ENCODE peak calls at places on chromosomes 3 and 15, in four cellular contexts. One of them, this sample, is unnamed.

GRCh38 chr3:168618827-168619226 is 523.1 kb upstream of the GOLIM4 start:
- DNase-seq in prostate gland: no peak
- DNase-seq in ovary: no peak
- DNase-seq in sigmoid colon: no peak
- DNase-seq in this sample: no peak

GRCh38 chr15:101308604-101309435 is 13.8 kb upstream of the SNRPA1 start:
- DNase-seq in ovary: no peak
- DNase-seq in sigmoid colon: peak; percentile 46
- DNase-seq in prostate gland: no peak
- DNase-seq in this sample: no peak

GRCh38 chr15:101458158-101458895 is 31.2 kb downstream of the PCSK6 start:
- DNase-seq in ovary: no peak
- DNase-seq in sigmoid colon: peak; percentile 37
- DNase-seq in prostate gland: no peak
- DNase-seq in this sample: no peak

GRCh38 chr3:183295211-183295610 is 42.2 kb downstream of the B3GNT5 start:
- DNase-seq in prostate gland: peak; percentile 88
- DNase-seq in sigmoid colon: peak; percentile 70
- DNase-seq in ovary: no peak
- DNase-seq in this sample: no peak

GRCh38 chr3:73846951-73847350 is 222.2 kb upstream of the PDZRN3 start:
- DNase-seq in sigmoid colon: no peak
- DNase-seq in ovary: no peak
- DNase-seq in prostate gland: no peak
- DNase-seq in this sample: no peak

GRCh38 chr3:135263331-135263730 is 468.3 kb downstream of the EPHB1 start:
- DNase-seq in prostate gland: no peak
- DNase-seq in sigmoid colon: no peak
- DNase-seq in ovary: no peak
- DNase-seq in this sample: no peak

GRCh38 chr15:59622289-59622688 is 10.7 kb downstream of the GCNT3 start:
- DNase-seq in prostate gland: no peak
- DNase-seq in ovary: peak; percentile 37
- DNase-seq in sigmoid colon: no peak
- DNase-seq in this sample: no peak

GRCh38 chr15:61759639-61760038 is 300.6 kb downstream of the VPS13C start:
- DNase-seq in prostate gland: no peak
- DNase-seq in ovary: no peak
- DNase-seq in sigmoid colon: no peak
- DNase-seq in this sample: no peak

GRCh38 chr3:127197300-127198150 is 4.6 kb downstream of the PRR23E start:
- DNase-seq in prostate gland: no peak
- DNase-seq in ovary: peak; percentile 10
- DNase-seq in sigmoid colon: peak; percentile 50
- DNase-seq in this sample: no peak

GRCh38 chr15:101389362-101389761 is 94.3 kb upstream of the SNRPA1 start:
- DNase-seq in sigmoid colon: no peak
- DNase-seq in prostate gland: no peak
- DNase-seq in ovary: no peak
- DNase-seq in this sample: no peak

GRCh38 chr15:92807971-92808571 is 92.1 kb upstream of the CHD2 start:
- DNase-seq in ovary: no peak
- DNase-seq in sigmoid colon: no peak
- DNase-seq in prostate gland: no peak
- DNase-seq in this sample: peak; percentile 36

GRCh38 chr15:81945014-81945615 is 100.7 kb downstream of the MEX3B start:
- DNase-seq in sigmoid colon: no peak
- DNase-seq in prostate gland: no peak
- DNase-seq in ovary: no peak
- DNase-seq in this sample: no peak

GRCh38 chr3:134294302-134294925 is 43.8 kb upstream of the RYK start:
- DNase-seq in ovary: no peak
- DNase-seq in prostate gland: no peak
- DNase-seq in sigmoid colon: no peak
- DNase-seq in this sample: no peak

GRCh38 chr15:55060831-55061230 is 135.9 kb downstream of the RSL24D1 start:
- DNase-seq in ovary: no peak
- DNase-seq in prostate gland: no peak
- DNase-seq in sigmoid colon: no peak
- DNase-seq in this sample: no peak

GRCh38 chr15:71279757-71280141 is 164.5 kb downstream of the THSD4 start:
- DNase-seq in prostate gland: no peak
- DNase-seq in sigmoid colon: no peak
- DNase-seq in ovary: no peak
- DNase-seq in this sample: no peak

GRCh38 chr3:78048698-78049097 is 1008.8 kb downstream of the ROBO2 start:
- DNase-seq in prostate gland: no peak
- DNase-seq in sigmoid colon: no peak
- DNase-seq in ovary: no peak
- DNase-seq in this sample: no peak

GRCh38 chr3:70982274-70982673 is 601.3 kb downstream of the FOXP1 start:
- DNase-seq in prostate gland: no peak
- DNase-seq in ovary: no peak
- DNase-seq in sigmoid colon: no peak
- DNase-seq in this sample: no peak

GRCh38 chr3:14202874-14203520 is 24.4 kb downstream of the LSM3 start:
- DNase-seq in sigmoid colon: no peak
- DNase-seq in ovary: no peak
- DNase-seq in prostate gland: no peak
- DNase-seq in this sample: no peak

GRCh38 chr3:175105066-175105465 is 245.9 kb downstream of the NAALADL2 start:
- DNase-seq in ovary: no peak
- DNase-seq in prostate gland: no peak
- DNase-seq in sigmoid colon: no peak
- DNase-seq in this sample: no peak

GRCh38 chr15:88015228-88015860 is 241.2 kb downstream of the NTRK3 start:
- DNase-seq in prostate gland: no peak
- DNase-seq in sigmoid colon: no peak
- DNase-seq in ovary: no peak
- DNase-seq in this sample: no peak

GRCh38 chr3:188309437-188310269 is 155.7 kb downstream of the LPP start:
- DNase-seq in sigmoid colon: no peak
- DNase-seq in prostate gland: no peak
- DNase-seq in ovary: no peak
- DNase-seq in this sample: no peak

GRCh38 chr3:149898771-149899170 is 71.9 kb downstream of the PFN2 start:
- DNase-seq in ovary: no peak
- DNase-seq in sigmoid colon: no peak
- DNase-seq in prostate gland: no peak
- DNase-seq in this sample: no peak

GRCh38 chr3:195151866-195152526 is 119.0 kb downstream of the XXYLT1 start:
- DNase-seq in ovary: no peak
- DNase-seq in sigmoid colon: no peak
- DNase-seq in prostate gland: no peak
- DNase-seq in this sample: no peak

GRCh38 chr15:101479342-101479845 is 10.1 kb downstream of the PCSK6 start:
- DNase-seq in prostate gland: no peak
- DNase-seq in ovary: no peak
- DNase-seq in sigmoid colon: no peak
- DNase-seq in this sample: no peak

GRCh38 chr3:72520690-72521308 is 327.4 kb downstream of the SHQ1 start:
- DNase-seq in sigmoid colon: no peak
- DNase-seq in ovary: no peak
- DNase-seq in prostate gland: no peak
- DNase-seq in this sample: no peak

GRCh38 chr15:92811514-92811913 is 88.6 kb upstream of the CHD2 start:
- DNase-seq in ovary: no peak
- DNase-seq in prostate gland: peak; percentile 41
- DNase-seq in sigmoid colon: no peak
- DNase-seq in this sample: no peak

GRCh38 chr15:66099950-66100671 is 153.4 kb downstream of the MEGF11 start:
- DNase-seq in prostate gland: no peak
- DNase-seq in ovary: no peak
- DNase-seq in sigmoid colon: peak; percentile 40
- DNase-seq in this sample: no peak
- TF ChIP-seq POLR2A in prostate gland: no peak
- TF ChIP-seq POLR2A in ovary: no peak
- TF ChIP-seq POLR2A in sigmoid colon: no peak
- TF ChIP-seq POLR2A in this sample: no peak

DNA sequence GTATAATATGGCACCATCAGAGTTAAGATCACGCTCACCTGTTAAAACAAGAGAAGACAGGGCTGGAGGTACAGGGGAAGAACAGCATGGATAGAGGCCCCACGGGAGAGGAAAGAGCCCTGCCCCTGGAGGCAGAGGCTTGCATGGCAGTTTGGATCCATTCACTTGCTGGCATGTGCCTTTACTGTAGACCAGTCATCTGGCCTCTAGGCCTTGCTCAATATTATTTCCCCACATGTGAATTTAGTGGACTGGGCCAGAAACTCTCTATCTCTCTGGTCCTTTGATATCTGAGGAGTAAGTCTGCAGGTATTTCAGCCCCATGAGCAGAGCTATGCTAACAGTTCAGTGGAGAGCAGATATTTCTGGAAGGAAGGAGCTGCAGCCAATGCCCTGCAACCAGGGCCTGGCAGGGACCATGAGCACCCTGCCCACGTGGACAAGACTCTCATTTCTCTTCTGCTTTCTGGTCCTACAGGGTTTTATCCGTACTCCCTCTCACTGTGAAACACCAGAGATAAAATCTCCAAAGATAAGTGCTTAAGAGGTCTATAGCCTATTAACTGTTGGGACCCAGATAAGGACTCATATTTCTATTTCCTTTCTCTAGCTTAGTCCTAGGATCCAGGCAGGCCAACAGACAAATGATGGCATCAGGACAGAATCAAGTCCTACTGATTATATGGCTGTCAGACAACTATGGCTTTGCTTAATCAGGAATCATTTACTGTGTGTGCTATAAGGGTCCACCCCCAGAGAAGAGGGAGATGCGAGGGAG is 65.0 kb downstream of the CLDN11 start:
- DNase-seq in sigmoid colon: no peak
- DNase-seq in prostate gland: no peak
- DNase-seq in ovary: no peak
- DNase-seq in this sample: no peak
- TF ChIP-seq CTCF in sigmoid colon: no peak
- TF ChIP-seq CTCF in prostate gland: no peak
- TF ChIP-seq CTCF in ovary: no peak
- TF ChIP-seq CTCF in this sample: no peak

GRCh38 chr3:38720465-38720864 is 71.0 kb upstream of the SCN5A start:
- DNase-seq in ovary: no peak
- DNase-seq in prostate gland: no peak
- DNase-seq in sigmoid colon: no peak
- DNase-seq in this sample: no peak
- H3K4me1 ChIP-seq in ovary: no peaks in the 10 kb centered on the region
- H3K4me1 ChIP-seq in prostate gland: no peaks in the 10 kb centered on the region
- H3K4me1 ChIP-seq in sigmoid colon: no peaks in the 10 kb centered on the region
- H3K4me1 ChIP-seq in this sample: no peaks in the 10 kb centered on the region

GRCh38 chr3:190615607-190616006 is 101.7 kb downstream of the IL1RAP start:
- DNase-seq in prostate gland: no peak
- DNase-seq in sigmoid colon: no peak
- DNase-seq in ovary: no peak
- DNase-seq in this sample: no peak

GRCh38 chr3:190618349-190619030 is 104.6 kb downstream of the IL1RAP start:
- DNase-seq in sigmoid colon: no peak
- DNase-seq in ovary: no peak
- DNase-seq in prostate gland: no peak
- DNase-seq in this sample: no peak

GRCh38 chr3:190617185-190617584 is 103.3 kb downstream of the IL1RAP start:
- DNase-seq in sigmoid colon: no peak
- DNase-seq in ovary: no peak
- DNase-seq in prostate gland: no peak
- DNase-seq in this sample: no peak

GRCh38 chr3:190616627-190617026 is 102.7 kb downstream of the IL1RAP start:
- DNase-seq in sigmoid colon: no peak
- DNase-seq in prostate gland: no peak
- DNase-seq in ovary: no peak
- DNase-seq in this sample: no peak

DNA sequence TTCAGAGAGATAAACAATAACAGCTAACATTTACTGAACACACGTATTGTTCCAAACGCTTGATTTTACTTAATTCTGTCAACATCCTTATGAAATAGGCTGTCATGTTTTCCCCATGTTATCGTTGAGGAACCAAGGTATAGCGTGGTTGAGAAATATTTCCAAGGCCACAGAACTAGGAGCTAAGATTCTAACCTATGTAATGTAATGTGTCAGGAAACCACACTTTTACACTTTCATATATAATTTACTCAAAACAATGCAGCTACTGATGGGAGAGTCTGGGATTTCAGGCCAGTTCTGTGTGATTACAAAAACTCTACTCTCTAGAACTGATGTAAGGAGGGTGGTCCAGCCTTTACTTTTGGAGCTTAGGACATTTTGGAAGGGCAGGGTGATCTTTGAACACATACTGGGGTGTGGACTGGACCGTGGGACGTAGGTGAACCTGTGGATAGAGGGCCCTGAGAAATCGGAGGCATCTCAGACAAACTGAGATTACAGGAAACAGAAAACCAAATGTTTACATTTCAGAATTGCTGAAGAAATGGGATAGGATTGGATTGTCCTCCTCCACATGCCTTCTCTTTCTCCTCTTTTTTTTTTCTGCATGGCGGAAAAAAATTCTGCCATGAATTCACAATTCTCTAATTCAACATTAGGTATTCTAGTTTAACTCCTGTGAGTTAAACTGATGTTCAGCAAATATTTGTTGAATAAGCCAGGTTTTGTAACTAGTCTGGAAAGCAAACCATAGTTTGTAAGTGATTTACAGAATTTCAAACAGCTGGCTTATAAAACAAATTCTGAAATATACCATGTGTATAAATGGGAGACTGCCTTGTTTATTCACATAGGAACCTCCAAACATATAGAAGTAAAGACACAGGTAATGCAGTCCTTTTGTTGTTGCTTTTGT is 100.8 kb downstream of the IL1RAP start:
- DNase-seq in prostate gland: no peak
- DNase-seq in ovary: no peak
- DNase-seq in sigmoid colon: no peak
- DNase-seq in this sample: no peak
- TF ChIP-seq POLR2A in prostate gland: no peak
- TF ChIP-seq POLR2A in ovary: no peak
- TF ChIP-seq POLR2A in sigmoid colon: no peak
- TF ChIP-seq POLR2A in this sample: no peak

GRCh38 chr15:48522911-48523310 is 122.6 kb downstream of the FBN1 start:
- DNase-seq in prostate gland: no peak
- DNase-seq in ovary: no peak
- DNase-seq in sigmoid colon: no peak
- DNase-seq in this sample: no peak
- TF ChIP-seq CTCF in prostate gland: no peak
- TF ChIP-seq CTCF in ovary: no peak
- TF ChIP-seq CTCF in sigmoid colon: no peak
- TF ChIP-seq CTCF in this sample: no peak

GRCh38 chr15:73323956-73324355 is 44.8 kb downstream of the HCN4 start:
- DNase-seq in ovary: peak; percentile 13
- DNase-seq in prostate gland: no peak
- DNase-seq in sigmoid colon: peak; percentile 54
- DNase-seq in this sample: no peak
- H3K4me1 ChIP-seq in ovary: no peaks in the 10 kb centered on the region
- H3K4me1 ChIP-seq in prostate gland: no peaks in the 10 kb centered on the region
- H3K4me1 ChIP-seq in sigmoid colon: no peaks in the 10 kb centered on the region
- H3K4me1 ChIP-seq in this sample: no peaks in the 10 kb centered on the region

GRCh38 chr3:129316121-129317013 is 37.7 kb downstream of the HMCES start:
- DNase-seq in ovary: peak; percentile 94
- DNase-seq in sigmoid colon: peak; percentile 93
- DNase-seq in prostate gland: peak; percentile 83
- DNase-seq in this sample: peak; percentile 83
- TF ChIP-seq POLR2A in ovary: peak; percentile 99
- TF ChIP-seq POLR2A in sigmoid colon: peak; percentile 99
- TF ChIP-seq POLR2A in prostate gland: peak; percentile 96
- TF ChIP-seq POLR2A in this sample: peak; percentile 96